ENCODE peak calls at places on chromosomes 3 and 15, in six cellular contexts. E is LoVo, T is progenitor cell of endocrine pancreas, H is stomach, R is cardiac fibroblast, A is A673. X is an unnamed sample.

GRCh38 chr15:41661078-41661528 is 898 bp downstream of the MGA start:
- DNase-seq in H (no peak), T (no peak), A (no peak), E (no peak), R (no peak), X (no peak)

GRCh38 chr15:78811124-78811824 is at the start of gene ADAMTS7:
- DNase-seq in R (peak), E (peak), H (peak), A (peak), T (peak), X (peak)

GRCh38 chr3:37024820-37025405 is 31.6 kb downstream of the MLH1 start:
- DNase-seq in R (no peak), E (no peak), H (no peak), T (no peak), A (no peak), X (no peak)

GRCh38 chr3:172592898-172593669 is 69.9 kb upstream of the TNFSF10 start:
- DNase-seq in T (no peak), H (no peak), R (no peak), E (no peak), A (no peak), X (no peak)

GRCh38 chr15:101244039-101244781 is 7.6 kb downstream of the CHSY1 start:
- DNase-seq in E (no peak), A (no peak), R (peak), H (no peak), T (no peak), X (no peak)

GRCh38 chr3:106022913-106023312 is 154.1 kb upstream of the CBLB start:
- DNase-seq in E (no peak), A (no peak), H (no peak), T (no peak), R (no peak), X (no peak)

GRCh38 chr3:126124896-126125295 is 41.0 kb upstream of the SLC41A3 start:
- DNase-seq in E (no peak), R (no peak), H (peak), A (no peak), T (no peak), X (no peak)

GRCh38 chr3:197465996-197466549 is 89.7 kb downstream of the BDH1 start:
- DNase-seq in R (peak), E (no peak), A (no peak), T (no peak), H (peak), X (no peak)

GRCh38 chr3:161914703-161915102 is 418.1 kb downstream of the OTOL1 start:
- DNase-seq in T (peak), H (no peak), R (peak), A (peak), E (no peak), X (peak)

GRCh38 chr3:50483374-50483773 is 20.1 kb downstream of the CACNA2D2 start:
- DNase-seq in H (no peak), A (no peak), T (no peak), R (no peak), E (no peak), X (no peak)

GRCh38 chr3:7581831-7582230 is 720.9 kb downstream of the GRM7 start:
- DNase-seq in T (no peak), H (no peak), A (no peak), E (no peak), R (peak), X (no peak)

GRCh38 chr3:10594915-10595314 is 89.5 kb upstream of the ATP2B2 start:
- DNase-seq in E (peak), H (no peak), A (peak), T (peak), R (peak), X (no peak)

GRCh38 chr15:96619171-96619570 is 288.7 kb downstream of the NR2F2 start:
- DNase-seq in T (no peak), H (no peak), E (no peak), R (no peak), A (peak), X (no peak)